ENCODE peak calls at places on chromosomes 4 and X, in four cellular contexts. M is RPMI7951; P is activated naive CD4-positive, alpha-beta T cell treated with anti-CD3 and anti-CD28 coated beads, Interleukin-2, amount 50 U/mL, for 16 hours; R is tibial nerve. E is an unnamed sample.

GRCh38 chrX:22118161-22118830 is 86.2 kb downstream of the PHEX start:
- DNase-seq in P (no peak), R (no peak), M (no peak), E (no peak)

GRCh38 chrX:109855501-109855900 is 122.4 kb upstream of the ACSL4 start:
- DNase-seq in M (no peak), R (no peak), P (no peak), E (no peak)

GRCh38 chr4:2934077-2934812 is 29.0 kb downstream of the NOP14 start:
- DNase-seq in P (peak), R (peak), M (peak), E (peak)

GRCh38 chr4:100492129-100492528 is 25.7 kb downstream of the EMCN start:
- DNase-seq in P (no peak), R (no peak), M (no peak), E (no peak)

GRCh38 chr4:26141916-26142638 is 178.7 kb upstream of the RBPJ start:
- DNase-seq in R (peak), P (no peak), M (peak), E (no peak)

GRCh38 chrX:16558489-16558888 is 91.5 kb upstream of the S100G start:
- DNase-seq in R (no peak), M (no peak), P (no peak), E (no peak)

GRCh38 chr4:187179086-187180070 is 455.7 kb upstream of the FAT1 start:
- DNase-seq in R (no peak), P (no peak), M (no peak), E (no peak)

GRCh38 chr4:173515458-173515857 is 14.6 kb downstream of the HAND2 start:
- DNase-seq in R (no peak), M (no peak), P (no peak), E (peak)

GRCh38 chr4:26896636-26897035 is 36.0 kb downstream of the STIM2 start:
- DNase-seq in R (no peak), M (peak), P (no peak), E (no peak)

GRCh38 chrX:30824275-30824674 is 64.8 kb downstream of the TAB3 start:
- DNase-seq in P (no peak), R (no peak), M (peak), E (no peak)

GRCh38 chr4:174764105-174764729 is 64.8 kb downstream of the GLRA3 start:
- DNase-seq in R (no peak), P (no peak), M (peak), E (no peak)

GRCh38 chr4:24794916-24795665 is at the start of gene SOD3:
- DNase-seq in M (peak), R (peak), P (no peak), E (peak)

GRCh38 chrX:9091253-9091652 is 57.3 kb upstream of the FAM9B start:
- DNase-seq in M (no peak), R (no peak), P (no peak), E (no peak)

GRCh38 chr4:149264093-149264733 is 551.4 kb downstream of the IQCM start:
- DNase-seq in M (peak), R (no peak), P (no peak), E (no peak)

E was measured in uterus.